ENCODE peak calls at places on chromosome X, in eight cellular contexts. O is CD4-positive, CD25-positive, alpha-beta regulatory T cell; Y is GM06990; F is cardiac muscle cell; Q is left ventricle myocardium inferior; P is heart left ventricle; U is fibroblast of lung; R is mammary epithelial cell. D is an unnamed sample.

GRCh38 chrX:24167719-24168472 is 18.4 kb downstream of the ZFX start:
- DNase-seq in O (no peak), Y (no peak), F (no peak), Q (no peak), P (no peak), U (peak; percentile 50), R (no peak), D (no peak)

GRCh38 chrX:39158801-39159657 is 357.8 kb downstream of the MID1IP1 start:
- DNase-seq in O (no peak), Y (no peak), F (no peak), Q (no peak), P (no peak), U (peak; percentile 97), R (peak; percentile 31), D (peak; percentile 11)

GRCh38 chrX:124127496-124127895 is 166.0 kb downstream of the STAG2 start:
- DNase-seq in O (no peak), Y (no peak), F (no peak), Q (no peak), P (no peak), U (no peak), R (no peak), D (no peak)

GRCh38 chrX:23854122-23854521 is 53.6 kb downstream of the APOO start:
- DNase-seq in O (no peak), Y (no peak), F (no peak), Q (no peak), P (no peak), U (peak; percentile 30), R (no peak), D (no peak)

GRCh38 chrX:49184294-49185061 is 1.7 kb downstream of the PRICKLE3 start:
- DNase-seq in O (peak; percentile 42), Y (peak; percentile 53), F (peak; percentile 93), Q (peak; percentile 91), P (peak; percentile 95), U (peak; percentile 78), R (peak; percentile 92), D (peak; percentile 94)

GRCh38 chrX:136179133-136179532 is 31.8 kb downstream of the FHL1 start:
- DNase-seq in O (no peak), Y (no peak), F (no peak), Q (no peak), P (no peak), U (no peak), R (no peak), D (no peak)

GRCh38 chrX:49053223-49054072 is 5.4 kb upstream of the CCDC120 start:
- DNase-seq in O (peak; percentile 72), Y (peak; percentile 59), F (peak; percentile 89), Q (peak; percentile 50), P (peak; percentile 66), U (peak; percentile 45), R (no peak), D (no peak)

GRCh38 chrX:118974908-118975671 is 672 bp downstream of the LONRF3 start:
- DNase-seq in O (peak; percentile 69), Y (peak; percentile 30), F (peak; percentile 22), Q (peak; percentile 19), P (peak; percentile 40), U (peak; percentile 10), R (no peak), D (no peak)

GRCh38 chrX:63751481-63751880 is 33.5 kb downstream of the ARHGEF9 start:
- DNase-seq in O (no peak), Y (no peak), F (no peak), Q (no peak), P (no peak), U (no peak), R (peak; percentile 83), D (no peak)

GRCh38 chrX:42385730-42386129 is 392.2 kb downstream of the PPP1R2C start:
- DNase-seq in O (no peak), Y (no peak), F (no peak), Q (no peak), P (no peak), U (no peak), R (peak; percentile 59), D (no peak)

GRCh38 chrX:68720851-68721250 is 73.4 kb downstream of the STARD8 start:
- DNase-seq in O (no peak), Y (no peak), F (no peak), Q (no peak), P (no peak), U (no peak), R (no peak), D (no peak)

GRCh38 chrX:24513416-24513815 is 48.3 kb downstream of the PDK3 start:
- DNase-seq in O (peak; percentile 45), Y (peak; percentile 40), F (no peak), Q (no peak), P (no peak), U (no peak), R (no peak), D (no peak)

GRCh38 chrX:125289209-125289608 is 30.5 kb upstream of the TEX13C start:
- DNase-seq in O (no peak), Y (no peak), F (no peak), Q (no peak), P (no peak), U (no peak), R (no peak), D (no peak)

GRCh38 chrX:132375941-132376340 is 112.9 kb downstream of the MBNL3 start:
- DNase-seq in O (no peak), Y (no peak), F (no peak), Q (no peak), P (no peak), U (no peak), R (no peak), D (no peak)

GRCh38 chrX:3669841-3670240 is 43.6 kb downstream of the PRKX start:
- DNase-seq in O (no peak), Y (no peak), F (no peak), Q (no peak), P (no peak), U (no peak), R (no peak), D (no peak)

GRCh38 chrX:112190646-112191045 is 108.1 kb upstream of the TRPC5 start:
- DNase-seq in O (no peak), Y (no peak), F (no peak), Q (no peak), P (no peak), U (peak; percentile 67), R (no peak), D (no peak)

GRCh38 chrX:53684415-53685192 is 1.9 kb downstream of the HUWE1 start:
- DNase-seq in O (no peak), Y (no peak), F (no peak), Q (no peak), P (no peak), U (no peak), R (no peak), D (no peak)

GRCh38 chrX:57899064-57899463 is 11.2 kb downstream of the ZXDA start:
- DNase-seq in O (no peak), Y (no peak), F (no peak), Q (no peak), P (no peak), U (peak; percentile 6), R (no peak), D (no peak)

GRCh38 chrX:130086414-130087207 is 23.7 kb downstream of the ELF4 start:
- DNase-seq in O (peak; percentile 89), Y (peak; percentile 80), F (no peak), Q (no peak), P (no peak), U (no peak), R (no peak), D (no peak)

GRCh38 chrX:13194291-13195103 is 125.4 kb downstream of the ATXN3L start:
- DNase-seq in O (no peak), Y (peak; percentile 59), F (no peak), Q (no peak), P (no peak), U (peak; percentile 37), R (no peak), D (no peak)

GRCh38 chrX:47060708-47061107 is 17.5 kb upstream of the RGN start:
- DNase-seq in O (no peak), Y (no peak), F (no peak), Q (no peak), P (no peak), U (no peak), R (no peak), D (no peak)

GRCh38 chrX:65203545-65203944 is 227.3 kb upstream of the ZC4H2 start:
- DNase-seq in O (no peak), Y (no peak), F (no peak), Q (no peak), P (no peak), U (no peak), R (no peak), D (no peak)

GRCh38 chrX:123833387-123833786 is 26.5 kb upstream of the XIAP start:
- DNase-seq in O (peak; percentile 70), Y (peak; percentile 27), F (peak; percentile 54), Q (no peak), P (no peak), U (peak; percentile 15), R (peak; percentile 42), D (no peak)

GRCh38 chrX:22314692-22315091 is 42.0 kb downstream of the CBLL2 start:
- DNase-seq in O (no peak), Y (no peak), F (peak; percentile 15), Q (no peak), P (no peak), U (peak; percentile 34), R (peak; percentile 4), D (no peak)

GRCh38 chrX:107563851-107564250 is 64.5 kb upstream of the PRPS1 start:
- DNase-seq in O (no peak), Y (no peak), F (no peak), Q (no peak), P (no peak), U (no peak), R (no peak), D (no peak)

DNA sequence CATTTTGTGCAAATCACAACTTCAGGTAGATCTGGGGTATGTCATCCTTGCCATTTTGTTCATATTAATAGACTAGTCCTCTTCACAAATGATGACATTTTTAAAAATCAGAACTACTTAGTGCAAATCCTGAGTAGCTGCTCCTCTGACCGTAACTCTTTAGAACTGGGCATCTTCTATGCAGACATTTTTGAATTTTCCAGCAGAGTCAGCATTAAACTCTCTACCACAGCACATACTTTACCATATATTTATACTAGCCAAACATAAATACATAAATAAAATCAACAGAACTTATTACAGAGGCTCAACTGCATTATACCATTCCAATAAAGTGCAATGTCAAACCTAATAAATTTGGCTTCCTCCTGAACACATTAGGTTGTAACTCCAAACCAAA is 4.5 kb upstream of the SLITRK2 start:
- DNase-seq in O (no peak), Y (no peak), F (no peak), Q (no peak), P (no peak), U (no peak), R (no peak), D (no peak)
- H3K27me3 ChIP-seq in O (no peaks in the 10 kb centered on the region), Y (no peaks in the 10 kb centered on the region), F (peaks cover 49% of the 10 kb centered on the region), Q (peaks cover 35% of the 10 kb centered on the region), P (no peaks in the 10 kb centered on the region), U (peaks cover 2% of the 10 kb centered on the region), R (peaks cover 6% of the 10 kb centered on the region), D (no peaks in the 10 kb centered on the region)

GRCh38 chrX:15165832-15166231 is 104.1 kb downstream of the ASB9 start:
- DNase-seq in O (no peak), Y (no peak), F (no peak), Q (no peak), P (no peak), U (no peak), R (no peak), D (no peak)
- H3K27me3 ChIP-seq in O (no peaks in the 10 kb centered on the region), Y (no peaks in the 10 kb centered on the region), F (no peaks in the 10 kb centered on the region), Q (no peaks in the 10 kb centered on the region), P (no peaks in the 10 kb centered on the region), U (no peaks in the 10 kb centered on the region), R (no peaks in the 10 kb centered on the region), D (no peaks in the 10 kb centered on the region)

GRCh38 chrX:77527233-77528001 is 80.2 kb downstream of the FGF16 start:
- DNase-seq in O (no peak), Y (no peak), F (peak; percentile 8), Q (peak; percentile 30), P (peak; percentile 56), U (no peak), R (no peak), D (no peak)
- H3K27me3 ChIP-seq in O (no peaks in the 10 kb centered on the region), Y (no peaks in the 10 kb centered on the region), F (no peaks in the 10 kb centered on the region), Q (no peaks in the 10 kb centered on the region), P (no peaks in the 10 kb centered on the region), U (no peaks in the 10 kb centered on the region), R (no peaks in the 10 kb centered on the region), D (no peaks in the 10 kb centered on the region)

GRCh38 chrX:146831994-146832393 is 17.4 kb upstream of the CXorf51A start:
- DNase-seq in O (no peak), Y (no peak), F (no peak), Q (no peak), P (no peak), U (no peak), R (no peak), D (no peak)
- H3K27me3 ChIP-seq in O (no peaks in the 10 kb centered on the region), Y (no peaks in the 10 kb centered on the region), F (no peaks in the 10 kb centered on the region), Q (no peaks in the 10 kb centered on the region), P (no peaks in the 10 kb centered on the region), U (no peaks in the 10 kb centered on the region), R (no peaks in the 10 kb centered on the region), D (no peaks in the 10 kb centered on the region)

D was measured in right atrium auricular region.